ENCODE peak calls at places on chromosomes 1 and 21, in five cellular contexts. H is OCI-LY7; T is mammary epithelial cell; S is CD8-positive, alpha-beta T cell; U is Calu3. F is an unnamed sample.

GRCh38 chr1:233424727-233425222 is 97.3 kb downstream of the MAP3K21 start:
- DNase-seq in U (no peak), S (no peak), H (no peak), T (no peak), F (peak; percentile 32)

GRCh38 chr1:17948594-17948993 is 159.0 kb upstream of the IGSF21 start:
- DNase-seq in S (no peak), T (no peak), U (no peak), H (no peak), F (no peak)

GRCh38 chr1:153540394-153541361 is at the start of gene S100A5:
- DNase-seq in H (no peak), S (peak; percentile 44), T (peak; percentile 66), U (no peak), F (peak; percentile 55)

GRCh38 chr1:236103646-236104218 is 38.6 kb upstream of the GPR137B start:
- DNase-seq in S (peak; percentile 47), H (peak; percentile 46), T (peak; percentile 29), U (peak; percentile 60), F (peak; percentile 84)

GRCh38 chr1:114315601-114316000 is 161.9 kb upstream of the SYT6 start:
- DNase-seq in S (no peak), T (no peak), H (no peak), U (no peak), F (peak; percentile 74)

GRCh38 chr1:8858888-8859706 is 19.4 kb downstream of the ENO1 start:
- DNase-seq in S (peak; percentile 37), U (peak; percentile 44), H (peak; percentile 68), T (no peak), F (peak; percentile 70)

GRCh38 chr21:35136106-35136505 is 87.0 kb upstream of the RUNX1 start:
- DNase-seq in S (no peak), T (no peak), U (no peak), H (no peak), F (peak; percentile 49)

GRCh38 chr1:174021611-174022079 is 512 bp downstream of the RC3H1 start:
- DNase-seq in T (peak; percentile 56), H (peak; percentile 62), S (peak; percentile 10), U (peak; percentile 63), F (peak; percentile 76)

GRCh38 chr1:112636597-112637256 is 17.1 kb downstream of the CAPZA1 start:
- DNase-seq in U (no peak), H (no peak), T (no peak), S (no peak), F (no peak)

GRCh38 chr1:230067441-230067870 is 418 bp downstream of the GALNT2 start:
- DNase-seq in S (peak; percentile 4), U (peak; percentile 27), T (peak; percentile 47), H (no peak), F (peak; percentile 76)